ENCODE peak calls at places on chromosome 15, in ten cellular contexts. One of them, this sample, is unnamed.

GRCh38 chr15:77538793-77539487 is 93.8 kb downstream of the LINGO1 start:
- DNase-seq in progenitor cell of endocrine pancreas: no peak
- DNase-seq in activated naive CD8-positive, alpha-beta T cell treated with anti-CD3 and anti-CD28 coated beads, Interleukin-2, amount 50 U/mL, for 16 hours: no peak
- DNase-seq in kidney epithelial cell: no peak
- DNase-seq in activated gamma-delta T cell treated with Interleukin-2 at 50 U/mL for 16 hours: no peak
- DNase-seq in epithelial cell of esophagus: no peak
- DNase-seq in EL: no peak
- DNase-seq in HAP-1: no peak
- DNase-seq in stimulated activated CD4-positive, alpha-beta T cell treated with anti-CD3 and anti-CD28 coated beads, TNF-alpha, amount 100 ng/mL, for 4 hours: no peak
- DNase-seq in endothelial cell: no peak
- DNase-seq in this sample: no peak

GRCh38 chr15:36407647-36408046 is 171.8 kb upstream of the CDIN1 start:
- DNase-seq in progenitor cell of endocrine pancreas: no peak
- DNase-seq in activated naive CD8-positive, alpha-beta T cell treated with anti-CD3 and anti-CD28 coated beads, Interleukin-2, amount 50 U/mL, for 16 hours: no peak
- DNase-seq in kidney epithelial cell: peak
- DNase-seq in activated gamma-delta T cell treated with Interleukin-2 at 50 U/mL for 16 hours: no peak
- DNase-seq in epithelial cell of esophagus: peak
- DNase-seq in EL: peak
- DNase-seq in HAP-1: peak
- DNase-seq in stimulated activated CD4-positive, alpha-beta T cell treated with anti-CD3 and anti-CD28 coated beads, TNF-alpha, amount 100 ng/mL, for 4 hours: no peak
- DNase-seq in endothelial cell: no peak
- DNase-seq in this sample: peak

GRCh38 chr15:25090073-25090733 is 135.4 kb downstream of the SNRPN start:
- DNase-seq in progenitor cell of endocrine pancreas: no peak
- DNase-seq in activated naive CD8-positive, alpha-beta T cell treated with anti-CD3 and anti-CD28 coated beads, Interleukin-2, amount 50 U/mL, for 16 hours: no peak
- DNase-seq in kidney epithelial cell: no peak
- DNase-seq in activated gamma-delta T cell treated with Interleukin-2 at 50 U/mL for 16 hours: no peak
- DNase-seq in epithelial cell of esophagus: no peak
- DNase-seq in EL: no peak
- DNase-seq in HAP-1: no peak
- DNase-seq in stimulated activated CD4-positive, alpha-beta T cell treated with anti-CD3 and anti-CD28 coated beads, TNF-alpha, amount 100 ng/mL, for 4 hours: no peak
- DNase-seq in endothelial cell: no peak
- DNase-seq in this sample: no peak

GRCh38 chr15:83066034-83066760 is 855 bp downstream of the BTBD1 start:
- DNase-seq in progenitor cell of endocrine pancreas: no peak
- DNase-seq in activated naive CD8-positive, alpha-beta T cell treated with anti-CD3 and anti-CD28 coated beads, Interleukin-2, amount 50 U/mL, for 16 hours: no peak
- DNase-seq in kidney epithelial cell: no peak
- DNase-seq in activated gamma-delta T cell treated with Interleukin-2 at 50 U/mL for 16 hours: no peak
- DNase-seq in epithelial cell of esophagus: no peak
- DNase-seq in EL: peak
- DNase-seq in HAP-1: peak
- DNase-seq in stimulated activated CD4-positive, alpha-beta T cell treated with anti-CD3 and anti-CD28 coated beads, TNF-alpha, amount 100 ng/mL, for 4 hours: no peak
- DNase-seq in endothelial cell: no peak
- DNase-seq in this sample: no peak

GRCh38 chr15:39025331-39025730 is 460.7 kb upstream of the RASGRP1 start:
- DNase-seq in progenitor cell of endocrine pancreas: no peak
- DNase-seq in activated naive CD8-positive, alpha-beta T cell treated with anti-CD3 and anti-CD28 coated beads, Interleukin-2, amount 50 U/mL, for 16 hours: no peak
- DNase-seq in kidney epithelial cell: no peak
- DNase-seq in activated gamma-delta T cell treated with Interleukin-2 at 50 U/mL for 16 hours: no peak
- DNase-seq in epithelial cell of esophagus: no peak
- DNase-seq in EL: no peak
- DNase-seq in HAP-1: no peak
- DNase-seq in stimulated activated CD4-positive, alpha-beta T cell treated with anti-CD3 and anti-CD28 coated beads, TNF-alpha, amount 100 ng/mL, for 4 hours: no peak
- DNase-seq in endothelial cell: no peak
- DNase-seq in this sample: peak

GRCh38 chr15:93477188-93477587 is 388.2 kb upstream of the RGMA start:
- DNase-seq in progenitor cell of endocrine pancreas: no peak
- DNase-seq in activated naive CD8-positive, alpha-beta T cell treated with anti-CD3 and anti-CD28 coated beads, Interleukin-2, amount 50 U/mL, for 16 hours: no peak
- DNase-seq in kidney epithelial cell: no peak
- DNase-seq in activated gamma-delta T cell treated with Interleukin-2 at 50 U/mL for 16 hours: no peak
- DNase-seq in epithelial cell of esophagus: peak
- DNase-seq in EL: no peak
- DNase-seq in HAP-1: no peak
- DNase-seq in stimulated activated CD4-positive, alpha-beta T cell treated with anti-CD3 and anti-CD28 coated beads, TNF-alpha, amount 100 ng/mL, for 4 hours: no peak
- DNase-seq in endothelial cell: no peak
- DNase-seq in this sample: no peak

GRCh38 chr15:26864664-26865191 is 2.1 kb upstream of the GABRA5 start:
- DNase-seq in progenitor cell of endocrine pancreas: no peak
- DNase-seq in activated naive CD8-positive, alpha-beta T cell treated with anti-CD3 and anti-CD28 coated beads, Interleukin-2, amount 50 U/mL, for 16 hours: no peak
- DNase-seq in kidney epithelial cell: no peak
- DNase-seq in activated gamma-delta T cell treated with Interleukin-2 at 50 U/mL for 16 hours: no peak
- DNase-seq in epithelial cell of esophagus: peak
- DNase-seq in EL: peak
- DNase-seq in HAP-1: peak
- DNase-seq in stimulated activated CD4-positive, alpha-beta T cell treated with anti-CD3 and anti-CD28 coated beads, TNF-alpha, amount 100 ng/mL, for 4 hours: no peak
- DNase-seq in endothelial cell: peak
- DNase-seq in this sample: peak

GRCh38 chr15:48384616-48385015 is 53.4 kb downstream of the DUT start:
- DNase-seq in progenitor cell of endocrine pancreas: no peak
- DNase-seq in activated naive CD8-positive, alpha-beta T cell treated with anti-CD3 and anti-CD28 coated beads, Interleukin-2, amount 50 U/mL, for 16 hours: no peak
- DNase-seq in kidney epithelial cell: no peak
- DNase-seq in activated gamma-delta T cell treated with Interleukin-2 at 50 U/mL for 16 hours: no peak
- DNase-seq in epithelial cell of esophagus: peak
- DNase-seq in EL: no peak
- DNase-seq in HAP-1: no peak
- DNase-seq in stimulated activated CD4-positive, alpha-beta T cell treated with anti-CD3 and anti-CD28 coated beads, TNF-alpha, amount 100 ng/mL, for 4 hours: no peak
- DNase-seq in endothelial cell: no peak
- DNase-seq in this sample: no peak

GRCh38 chr15:69074843-69075224 is 60.3 kb downstream of the NOX5 start:
- DNase-seq in progenitor cell of endocrine pancreas: no peak
- DNase-seq in activated naive CD8-positive, alpha-beta T cell treated with anti-CD3 and anti-CD28 coated beads, Interleukin-2, amount 50 U/mL, for 16 hours: no peak
- DNase-seq in kidney epithelial cell: no peak
- DNase-seq in activated gamma-delta T cell treated with Interleukin-2 at 50 U/mL for 16 hours: no peak
- DNase-seq in epithelial cell of esophagus: no peak
- DNase-seq in EL: no peak
- DNase-seq in HAP-1: peak
- DNase-seq in stimulated activated CD4-positive, alpha-beta T cell treated with anti-CD3 and anti-CD28 coated beads, TNF-alpha, amount 100 ng/mL, for 4 hours: no peak
- DNase-seq in endothelial cell: peak
- DNase-seq in this sample: peak

GRCh38 chr15:65902373-65902772 is 33.1 kb downstream of the RAB11A start:
- DNase-seq in progenitor cell of endocrine pancreas: no peak
- DNase-seq in activated naive CD8-positive, alpha-beta T cell treated with anti-CD3 and anti-CD28 coated beads, Interleukin-2, amount 50 U/mL, for 16 hours: no peak
- DNase-seq in kidney epithelial cell: peak
- DNase-seq in activated gamma-delta T cell treated with Interleukin-2 at 50 U/mL for 16 hours: no peak
- DNase-seq in epithelial cell of esophagus: peak
- DNase-seq in EL: peak
- DNase-seq in HAP-1: no peak
- DNase-seq in stimulated activated CD4-positive, alpha-beta T cell treated with anti-CD3 and anti-CD28 coated beads, TNF-alpha, amount 100 ng/mL, for 4 hours: no peak
- DNase-seq in endothelial cell: no peak
- DNase-seq in this sample: no peak

GRCh38 chr15:101773496-101774100 is 29.7 kb upstream of the OR4F6 start:
- DNase-seq in progenitor cell of endocrine pancreas: no peak
- DNase-seq in activated naive CD8-positive, alpha-beta T cell treated with anti-CD3 and anti-CD28 coated beads, Interleukin-2, amount 50 U/mL, for 16 hours: no peak
- DNase-seq in kidney epithelial cell: no peak
- DNase-seq in activated gamma-delta T cell treated with Interleukin-2 at 50 U/mL for 16 hours: no peak
- DNase-seq in epithelial cell of esophagus: peak
- DNase-seq in EL: no peak
- DNase-seq in HAP-1: no peak
- DNase-seq in stimulated activated CD4-positive, alpha-beta T cell treated with anti-CD3 and anti-CD28 coated beads, TNF-alpha, amount 100 ng/mL, for 4 hours: no peak
- DNase-seq in endothelial cell: no peak
- DNase-seq in this sample: no peak

GRCh38 chr15:78739996-78740903 is 71.0 kb downstream of the ADAMTS7 start:
- DNase-seq in progenitor cell of endocrine pancreas: no peak
- DNase-seq in activated naive CD8-positive, alpha-beta T cell treated with anti-CD3 and anti-CD28 coated beads, Interleukin-2, amount 50 U/mL, for 16 hours: no peak
- DNase-seq in kidney epithelial cell: no peak
- DNase-seq in activated gamma-delta T cell treated with Interleukin-2 at 50 U/mL for 16 hours: peak
- DNase-seq in epithelial cell of esophagus: peak
- DNase-seq in EL: peak
- DNase-seq in HAP-1: peak
- DNase-seq in stimulated activated CD4-positive, alpha-beta T cell treated with anti-CD3 and anti-CD28 coated beads, TNF-alpha, amount 100 ng/mL, for 4 hours: no peak
- DNase-seq in endothelial cell: peak
- DNase-seq in this sample: peak

GRCh38 chr15:36090276-36090946 is 489.0 kb upstream of the CDIN1 start:
- DNase-seq in progenitor cell of endocrine pancreas: no peak
- DNase-seq in activated naive CD8-positive, alpha-beta T cell treated with anti-CD3 and anti-CD28 coated beads, Interleukin-2, amount 50 U/mL, for 16 hours: no peak
- DNase-seq in kidney epithelial cell: no peak
- DNase-seq in activated gamma-delta T cell treated with Interleukin-2 at 50 U/mL for 16 hours: no peak
- DNase-seq in epithelial cell of esophagus: no peak
- DNase-seq in EL: no peak
- DNase-seq in HAP-1: peak
- DNase-seq in stimulated activated CD4-positive, alpha-beta T cell treated with anti-CD3 and anti-CD28 coated beads, TNF-alpha, amount 100 ng/mL, for 4 hours: no peak
- DNase-seq in endothelial cell: no peak
- DNase-seq in this sample: no peak

GRCh38 chr15:101501703-101502373 is 12.3 kb upstream of the PCSK6 start:
- DNase-seq in progenitor cell of endocrine pancreas: peak
- DNase-seq in activated naive CD8-positive, alpha-beta T cell treated with anti-CD3 and anti-CD28 coated beads, Interleukin-2, amount 50 U/mL, for 16 hours: peak
- DNase-seq in kidney epithelial cell: no peak
- DNase-seq in activated gamma-delta T cell treated with Interleukin-2 at 50 U/mL for 16 hours: peak
- DNase-seq in epithelial cell of esophagus: no peak
- DNase-seq in EL: peak
- DNase-seq in HAP-1: peak
- DNase-seq in stimulated activated CD4-positive, alpha-beta T cell treated with anti-CD3 and anti-CD28 coated beads, TNF-alpha, amount 100 ng/mL, for 4 hours: peak
- DNase-seq in endothelial cell: peak
- DNase-seq in this sample: peak

GRCh38 chr15:38111070-38111469 is 141.6 kb upstream of the SPRED1 start:
- DNase-seq in progenitor cell of endocrine pancreas: no peak
- DNase-seq in activated naive CD8-positive, alpha-beta T cell treated with anti-CD3 and anti-CD28 coated beads, Interleukin-2, amount 50 U/mL, for 16 hours: no peak
- DNase-seq in kidney epithelial cell: no peak
- DNase-seq in activated gamma-delta T cell treated with Interleukin-2 at 50 U/mL for 16 hours: no peak
- DNase-seq in epithelial cell of esophagus: no peak
- DNase-seq in EL: no peak
- DNase-seq in HAP-1: no peak
- DNase-seq in stimulated activated CD4-positive, alpha-beta T cell treated with anti-CD3 and anti-CD28 coated beads, TNF-alpha, amount 100 ng/mL, for 4 hours: no peak
- DNase-seq in endothelial cell: no peak
- DNase-seq in this sample: no peak

GRCh38 chr15:59940928-59941327 is 63.2 kb upstream of the FOXB1 start:
- DNase-seq in progenitor cell of endocrine pancreas: no peak
- DNase-seq in activated naive CD8-positive, alpha-beta T cell treated with anti-CD3 and anti-CD28 coated beads, Interleukin-2, amount 50 U/mL, for 16 hours: no peak
- DNase-seq in kidney epithelial cell: no peak
- DNase-seq in activated gamma-delta T cell treated with Interleukin-2 at 50 U/mL for 16 hours: no peak
- DNase-seq in epithelial cell of esophagus: no peak
- DNase-seq in EL: no peak
- DNase-seq in HAP-1: no peak
- DNase-seq in stimulated activated CD4-positive, alpha-beta T cell treated with anti-CD3 and anti-CD28 coated beads, TNF-alpha, amount 100 ng/mL, for 4 hours: no peak
- DNase-seq in endothelial cell: no peak
- DNase-seq in this sample: no peak

GRCh38 chr15:34358367-34358766 is 8.6 kb downstream of the LPCAT4 start:
- DNase-seq in progenitor cell of endocrine pancreas: no peak
- DNase-seq in activated naive CD8-positive, alpha-beta T cell treated with anti-CD3 and anti-CD28 coated beads, Interleukin-2, amount 50 U/mL, for 16 hours: no peak
- DNase-seq in kidney epithelial cell: no peak
- DNase-seq in activated gamma-delta T cell treated with Interleukin-2 at 50 U/mL for 16 hours: no peak
- DNase-seq in epithelial cell of esophagus: peak
- DNase-seq in EL: no peak
- DNase-seq in HAP-1: no peak
- DNase-seq in stimulated activated CD4-positive, alpha-beta T cell treated with anti-CD3 and anti-CD28 coated beads, TNF-alpha, amount 100 ng/mL, for 4 hours: no peak
- DNase-seq in endothelial cell: no peak
- DNase-seq in this sample: no peak

GRCh38 chr15:40918799-40919392 is 10.2 kb upstream of the DLL4 start:
- DNase-seq in progenitor cell of endocrine pancreas: no peak
- DNase-seq in activated naive CD8-positive, alpha-beta T cell treated with anti-CD3 and anti-CD28 coated beads, Interleukin-2, amount 50 U/mL, for 16 hours: no peak
- DNase-seq in kidney epithelial cell: no peak
- DNase-seq in activated gamma-delta T cell treated with Interleukin-2 at 50 U/mL for 16 hours: no peak
- DNase-seq in epithelial cell of esophagus: no peak
- DNase-seq in EL: no peak
- DNase-seq in HAP-1: no peak
- DNase-seq in stimulated activated CD4-positive, alpha-beta T cell treated with anti-CD3 and anti-CD28 coated beads, TNF-alpha, amount 100 ng/mL, for 4 hours: no peak
- DNase-seq in endothelial cell: no peak
- DNase-seq in this sample: no peak

GRCh38 chr15:80173022-80173759 is 20.4 kb downstream of the FAH start:
- DNase-seq in progenitor cell of endocrine pancreas: peak
- DNase-seq in activated naive CD8-positive, alpha-beta T cell treated with anti-CD3 and anti-CD28 coated beads, Interleukin-2, amount 50 U/mL, for 16 hours: peak
- DNase-seq in kidney epithelial cell: no peak
- DNase-seq in activated gamma-delta T cell treated with Interleukin-2 at 50 U/mL for 16 hours: peak
- DNase-seq in epithelial cell of esophagus: peak
- DNase-seq in EL: peak
- DNase-seq in HAP-1: peak
- DNase-seq in stimulated activated CD4-positive, alpha-beta T cell treated with anti-CD3 and anti-CD28 coated beads, TNF-alpha, amount 100 ng/mL, for 4 hours: peak
- DNase-seq in endothelial cell: peak
- DNase-seq in this sample: peak